ENCODE peak calls at places on chromosomes 11 and 22, in seven cellular contexts. Z is ovary, M is PC-9, P is lung, X is brain microvascular endothelial cell, G is left lung, S is MM.1S. H is an unnamed sample.

GRCh38 chr11:104164028-104164520 is at the start of gene PDGFD:
- DNase-seq in Z (peak; percentile 75), M (peak; percentile 76), P (peak; percentile 36), X (peak; percentile 41), G (peak; percentile 44), S (peak; percentile 75), H (peak; percentile 78)

GRCh38 chr11:5994791-5995190 is 8.0 kb upstream of the OR52L1 start:
- DNase-seq in Z (no peak), M (no peak), P (no peak), X (no peak), G (no peak), S (no peak), H (no peak)

GRCh38 chr22:20586403-20586745 is 79.0 kb downstream of the MED15 start:
- DNase-seq in Z (no peak), M (no peak), P (no peak), X (no peak), G (no peak), S (no peak), H (no peak)

GRCh38 chr11:1360181-1360834 is 29.4 kb upstream of the BRSK2 start:
- DNase-seq in Z (no peak), M (no peak), P (no peak), X (no peak), G (no peak), S (no peak), H (no peak)

GRCh38 chr22:30607300-30607930 is 441 bp downstream of the TCN2 start:
- DNase-seq in Z (no peak), M (no peak), P (no peak), X (no peak), G (no peak), S (no peak), H (no peak)

GRCh38 chr11:69431893-69432738 is 49.3 kb upstream of the LINC01488 start:
- DNase-seq in Z (no peak), M (no peak), P (no peak), X (no peak), G (no peak), S (no peak), H (no peak)

GRCh38 chr22:49849161-49850020 is 4.3 kb upstream of the ZBED4 start:
- DNase-seq in Z (no peak), M (no peak), P (no peak), X (no peak), G (no peak), S (no peak), H (no peak)

GRCh38 chr11:80155412-80156017 is 714.7 kb upstream of the TENM4 start:
- DNase-seq in Z (no peak), M (no peak), P (no peak), X (peak; percentile 40), G (no peak), S (peak; percentile 36), H (no peak)

GRCh38 chr11:34476853-34477252 is 36.7 kb downstream of the ELF5 start:
- DNase-seq in Z (no peak), M (peak; percentile 56), P (no peak), X (no peak), G (no peak), S (no peak), H (no peak)

GRCh38 chr11:115060840-115061239 is 382.5 kb downstream of the NXPE2 start:
- DNase-seq in Z (no peak), M (no peak), P (no peak), X (no peak), G (no peak), S (no peak), H (no peak)

GRCh38 chr11:10327254-10327653 is 22.4 kb downstream of the ADM start:
- DNase-seq in Z (no peak), M (no peak), P (no peak), X (peak; percentile 51), G (no peak), S (no peak), H (no peak)

GRCh38 chr11:45393826-45394225 is 107.7 kb upstream of the SYT13 start:
- DNase-seq in Z (no peak), M (no peak), P (no peak), X (no peak), G (peak; percentile 8), S (no peak), H (no peak)

GRCh38 chr22:46117206-46118199 is 32.8 kb upstream of the PPARA start:
- DNase-seq in Z (no peak), M (no peak), P (no peak), X (no peak), G (no peak), S (no peak), H (no peak)
- H3K27ac ChIP-seq in Z (peak overlapping the region; percentile 47), M (no peak overlapping the region), P (no peak overlapping the region), X (no peak overlapping the region), G (no peak overlapping the region), S (no peak overlapping the region), H (peak overlapping the region; percentile 55)

DNA sequence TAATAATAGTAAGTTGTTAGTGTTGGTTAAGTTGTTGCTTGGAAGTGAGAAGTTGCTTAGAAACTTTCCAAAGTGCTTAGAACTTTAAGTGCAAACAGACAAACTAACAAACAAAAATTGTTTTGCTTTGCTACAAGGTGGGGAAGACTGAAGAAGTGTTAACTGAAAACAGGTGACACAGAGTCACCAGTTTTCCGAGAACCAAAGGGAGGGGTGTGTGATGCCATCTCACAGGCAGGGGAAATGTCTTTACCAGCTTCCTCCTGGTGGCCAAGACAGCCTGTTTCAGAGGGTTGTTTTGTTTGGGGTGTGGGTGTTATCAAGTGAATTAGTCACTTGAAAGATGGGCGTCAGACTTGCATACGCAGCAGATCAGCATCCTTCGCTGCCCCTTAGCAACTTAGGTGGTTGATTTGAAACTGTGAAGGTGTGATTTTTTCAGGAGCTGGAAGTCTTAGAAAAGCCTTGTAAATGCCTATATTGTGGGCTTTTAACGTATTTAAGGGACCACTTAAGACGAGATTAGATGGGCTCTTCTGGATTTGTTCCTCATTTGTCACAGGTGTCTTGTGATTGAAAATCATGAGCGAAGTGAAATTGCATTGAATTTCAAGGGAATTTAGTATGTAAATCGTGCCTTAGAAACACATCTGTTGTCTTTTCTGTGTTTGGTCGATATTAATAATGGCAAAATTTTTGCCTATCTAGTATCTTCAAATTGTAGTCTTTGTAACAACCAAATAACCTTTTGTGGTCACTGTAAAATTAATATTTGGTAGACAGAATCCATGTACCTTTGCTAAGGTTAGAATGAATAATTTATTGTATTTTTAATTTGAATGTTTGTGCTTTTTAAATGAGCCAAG is 2.7 kb downstream of the NEAT1 start:
- DNase-seq in Z (no peak), M (peak; percentile 77), P (no peak), X (peak; percentile 58), G (peak; percentile 63), S (peak; percentile 87), H (peak; percentile 74)
- TF ChIP-seq CTCF in Z (peak; percentile 45), M (peak; percentile 21), P (no peak), X (peak; percentile 40), G (peak; percentile 49), S (no peak), H (no peak)

GRCh38 chr22:27746918-27747317 is 54.6 kb downstream of the MN1 start:
- DNase-seq in Z (no peak), M (no peak), P (no peak), X (no peak), G (no peak), S (no peak), H (no peak)
- H3K27ac ChIP-seq in Z (no peak overlapping the region), M (no peak overlapping the region), P (no peak overlapping the region), X (no peak overlapping the region), G (no peak overlapping the region), S (no peak overlapping the region), H (peak overlapping the region; percentile 91)

DNA sequence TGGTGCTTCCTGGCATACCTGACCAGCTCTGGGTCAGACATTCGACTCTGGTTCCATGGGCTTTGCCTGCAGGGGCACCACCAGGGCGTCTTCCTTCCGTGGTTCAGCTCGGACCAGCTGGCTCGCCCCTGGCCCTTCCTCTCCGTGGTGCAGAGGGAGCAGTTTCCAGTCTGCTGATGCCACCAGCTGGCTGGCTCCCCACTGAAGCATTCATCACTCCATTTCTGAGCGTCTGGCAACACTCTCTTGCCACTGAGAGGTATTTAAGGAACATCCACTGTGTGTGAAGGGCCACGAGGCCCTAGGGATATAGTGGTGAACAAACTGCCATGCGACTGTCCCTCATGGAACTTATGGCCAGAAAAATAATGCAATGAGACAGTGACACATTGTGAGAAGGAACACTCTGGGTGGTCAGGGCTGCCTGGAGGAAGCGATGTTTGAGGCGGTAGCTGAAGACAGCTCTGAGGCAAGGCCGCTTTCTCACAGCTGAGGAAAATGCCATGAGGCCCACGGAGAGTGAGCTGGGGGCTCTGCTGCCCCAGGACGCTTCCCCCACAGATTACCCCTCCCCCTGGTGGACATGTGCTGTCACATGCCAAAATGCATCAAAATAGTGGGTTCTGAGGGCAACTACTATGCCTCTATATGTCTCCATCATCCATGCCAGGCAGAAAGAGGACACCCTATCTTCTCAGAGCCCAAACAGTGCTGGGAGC is 44.9 kb upstream of the ARFGAP3 start:
- DNase-seq in Z (no peak), M (no peak), P (no peak), X (no peak), G (no peak), S (no peak), H (no peak)
- TF ChIP-seq CTCF in Z (no peak), M (peak; percentile 54), P (no peak), X (peak; percentile 58), G (no peak), S (peak; percentile 38), H (no peak)

GRCh38 chr11:117319214-117319840 is 3.3 kb upstream of the BACE1 start:
- DNase-seq in Z (no peak), M (no peak), P (no peak), X (peak; percentile 56), G (no peak), S (no peak), H (no peak)
- H3K27ac ChIP-seq in Z (no peak overlapping the region), M (no peak overlapping the region), P (no peak overlapping the region), X (no peak overlapping the region), G (no peak overlapping the region), S (no peak overlapping the region), H (no peak overlapping the region)

H was measured in coronary artery.